ENCODE peak calls at places on chromosomes 1 and 21, in six cellular contexts. One of them, this sample, is unnamed.

GRCh38 chr1:152537496-152537895 is 23.2 kb downstream of the CRCT1 start:
- DNase-seq in neural crest cell: no peak
- DNase-seq in brain microvascular endothelial cell: no peak
- DNase-seq in amniotic stem cell: no peak
- DNase-seq in pancreas: no peak
- DNase-seq in CD8-positive, alpha-beta memory T cell: no peak
- DNase-seq in this sample: no peak

GRCh38 chr1:245673920-245674414 is 519.2 kb downstream of the KIF26B start:
- DNase-seq in neural crest cell: no peak
- DNase-seq in brain microvascular endothelial cell: no peak
- DNase-seq in amniotic stem cell: no peak
- DNase-seq in pancreas: no peak
- DNase-seq in CD8-positive, alpha-beta memory T cell: no peak
- DNase-seq in this sample: no peak

GRCh38 chr1:112265946-112266345 is 130.1 kb upstream of the CTTNBP2NL start:
- DNase-seq in neural crest cell: no peak
- DNase-seq in brain microvascular endothelial cell: no peak
- DNase-seq in amniotic stem cell: no peak
- DNase-seq in pancreas: no peak
- DNase-seq in CD8-positive, alpha-beta memory T cell: no peak
- DNase-seq in this sample: no peak

GRCh38 chr1:17163789-17164666 is 40.9 kb upstream of the PADI1 start:
- DNase-seq in neural crest cell: no peak
- DNase-seq in brain microvascular endothelial cell: no peak
- DNase-seq in amniotic stem cell: no peak
- DNase-seq in pancreas: no peak
- DNase-seq in CD8-positive, alpha-beta memory T cell: no peak
- DNase-seq in this sample: no peak

GRCh38 chr1:205082431-205082830 is 1.8 kb downstream of the TMEM81 start:
- DNase-seq in neural crest cell: no peak
- DNase-seq in brain microvascular endothelial cell: no peak
- DNase-seq in amniotic stem cell: no peak
- DNase-seq in pancreas: no peak
- DNase-seq in CD8-positive, alpha-beta memory T cell: no peak
- DNase-seq in this sample: no peak

GRCh38 chr1:173551699-173552098 is 51.2 kb downstream of the SLC9C2 start:
- DNase-seq in neural crest cell: no peak
- DNase-seq in brain microvascular endothelial cell: no peak
- DNase-seq in amniotic stem cell: no peak
- DNase-seq in pancreas: no peak
- DNase-seq in CD8-positive, alpha-beta memory T cell: no peak
- DNase-seq in this sample: no peak

GRCh38 chr1:9075023-9075422 is 5.6 kb upstream of the SLC2A5 start:
- DNase-seq in neural crest cell: no peak
- DNase-seq in brain microvascular endothelial cell: no peak
- DNase-seq in amniotic stem cell: no peak
- DNase-seq in pancreas: no peak
- DNase-seq in CD8-positive, alpha-beta memory T cell: no peak
- DNase-seq in this sample: no peak

GRCh38 chr1:32480761-32481160 is 15.9 kb downstream of the ZBTB8B start:
- DNase-seq in neural crest cell: no peak
- DNase-seq in brain microvascular endothelial cell: no peak
- DNase-seq in amniotic stem cell: no peak
- DNase-seq in pancreas: no peak
- DNase-seq in CD8-positive, alpha-beta memory T cell: no peak
- DNase-seq in this sample: no peak

GRCh38 chr21:40768056-40768455 is 78.9 kb downstream of the DSCAM start:
- DNase-seq in neural crest cell: no peak
- DNase-seq in brain microvascular endothelial cell: no peak
- DNase-seq in amniotic stem cell: no peak
- DNase-seq in pancreas: no peak
- DNase-seq in CD8-positive, alpha-beta memory T cell: no peak
- DNase-seq in this sample: no peak

GRCh38 chr1:44926311-44926781 is 60.0 kb downstream of the EIF2B3 start:
- DNase-seq in neural crest cell: no peak
- DNase-seq in brain microvascular endothelial cell: no peak
- DNase-seq in amniotic stem cell: no peak
- DNase-seq in pancreas: no peak
- DNase-seq in CD8-positive, alpha-beta memory T cell: no peak
- DNase-seq in this sample: no peak

GRCh38 chr1:40786995-40787705 is 3.6 kb downstream of the KCNQ4 start:
- DNase-seq in neural crest cell: no peak
- DNase-seq in brain microvascular endothelial cell: no peak
- DNase-seq in amniotic stem cell: no peak
- DNase-seq in pancreas: no peak
- DNase-seq in CD8-positive, alpha-beta memory T cell: no peak
- DNase-seq in this sample: no peak

GRCh38 chr1:45884700-45885099 is 81.3 kb downstream of the MAST2 start:
- DNase-seq in neural crest cell: no peak
- DNase-seq in brain microvascular endothelial cell: no peak
- DNase-seq in amniotic stem cell: no peak
- DNase-seq in pancreas: no peak
- DNase-seq in CD8-positive, alpha-beta memory T cell: no peak
- DNase-seq in this sample: no peak

GRCh38 chr1:245986404-245987221 is 520.5 kb downstream of the SMYD3 start:
- DNase-seq in neural crest cell: no peak
- DNase-seq in brain microvascular endothelial cell: peak
- DNase-seq in amniotic stem cell: peak
- DNase-seq in pancreas: no peak
- DNase-seq in CD8-positive, alpha-beta memory T cell: no peak
- DNase-seq in this sample: peak

GRCh38 chr1:70891444-70891843 is 156.2 kb downstream of the PTGER3 start:
- DNase-seq in neural crest cell: no peak
- DNase-seq in brain microvascular endothelial cell: no peak
- DNase-seq in amniotic stem cell: no peak
- DNase-seq in pancreas: no peak
- DNase-seq in CD8-positive, alpha-beta memory T cell: no peak
- DNase-seq in this sample: no peak

GRCh38 chr1:209646558-209646957 is 5.7 kb downstream of the LAMB3 start:
- DNase-seq in neural crest cell: no peak
- DNase-seq in brain microvascular endothelial cell: no peak
- DNase-seq in amniotic stem cell: no peak
- DNase-seq in pancreas: no peak
- DNase-seq in CD8-positive, alpha-beta memory T cell: no peak
- DNase-seq in this sample: no peak

GRCh38 chr1:115437146-115437639 is 99.1 kb upstream of the NGF start:
- DNase-seq in neural crest cell: no peak
- DNase-seq in brain microvascular endothelial cell: no peak
- DNase-seq in amniotic stem cell: no peak
- DNase-seq in pancreas: no peak
- DNase-seq in CD8-positive, alpha-beta memory T cell: no peak
- DNase-seq in this sample: no peak

GRCh38 chr21:34204481-34205439 is 131.4 kb downstream of the MRPS6 start:
- DNase-seq in neural crest cell: no peak
- DNase-seq in brain microvascular endothelial cell: no peak
- DNase-seq in amniotic stem cell: no peak
- DNase-seq in pancreas: no peak
- DNase-seq in CD8-positive, alpha-beta memory T cell: no peak
- DNase-seq in this sample: no peak

GRCh38 chr1:185813401-185813979 is 79.3 kb downstream of the HMCN1 start:
- DNase-seq in neural crest cell: no peak
- DNase-seq in brain microvascular endothelial cell: peak
- DNase-seq in amniotic stem cell: peak
- DNase-seq in pancreas: no peak
- DNase-seq in CD8-positive, alpha-beta memory T cell: no peak
- DNase-seq in this sample: no peak

GRCh38 chr1:117339866-117340357 is 27.3 kb upstream of the MAN1A2 start:
- DNase-seq in neural crest cell: no peak
- DNase-seq in brain microvascular endothelial cell: peak
- DNase-seq in amniotic stem cell: no peak
- DNase-seq in pancreas: no peak
- DNase-seq in CD8-positive, alpha-beta memory T cell: no peak
- DNase-seq in this sample: no peak

GRCh38 chr1:119220980-119221379 is 80.5 kb upstream of the WARS2 start:
- DNase-seq in neural crest cell: no peak
- DNase-seq in brain microvascular endothelial cell: peak
- DNase-seq in amniotic stem cell: no peak
- DNase-seq in pancreas: no peak
- DNase-seq in CD8-positive, alpha-beta memory T cell: no peak
- DNase-seq in this sample: no peak

GRCh38 chr1:119893238-119893791 is 3.0 kb downstream of the ADAM30 start:
- DNase-seq in neural crest cell: no peak
- DNase-seq in brain microvascular endothelial cell: no peak
- DNase-seq in amniotic stem cell: no peak
- DNase-seq in pancreas: no peak
- DNase-seq in CD8-positive, alpha-beta memory T cell: no peak
- DNase-seq in this sample: no peak

GRCh38 chr1:70915258-70915657 is 132.4 kb downstream of the PTGER3 start:
- DNase-seq in neural crest cell: no peak
- DNase-seq in brain microvascular endothelial cell: no peak
- DNase-seq in amniotic stem cell: no peak
- DNase-seq in pancreas: no peak
- DNase-seq in CD8-positive, alpha-beta memory T cell: no peak
- DNase-seq in this sample: no peak

GRCh38 chr1:36835017-36835695 is 199.2 kb downstream of the GRIK3 start:
- DNase-seq in neural crest cell: no peak
- DNase-seq in brain microvascular endothelial cell: no peak
- DNase-seq in amniotic stem cell: no peak
- DNase-seq in pancreas: no peak
- DNase-seq in CD8-positive, alpha-beta memory T cell: no peak
- DNase-seq in this sample: no peak

GRCh38 chr21:42797522-42797921 is 81.8 kb downstream of the WDR4 start:
- DNase-seq in neural crest cell: no peak
- DNase-seq in brain microvascular endothelial cell: no peak
- DNase-seq in amniotic stem cell: no peak
- DNase-seq in pancreas: no peak
- DNase-seq in CD8-positive, alpha-beta memory T cell: no peak
- DNase-seq in this sample: no peak

GRCh38 chr1:231463541-231463940 is 41.5 kb upstream of the EGLN1 start:
- DNase-seq in neural crest cell: no peak
- DNase-seq in brain microvascular endothelial cell: no peak
- DNase-seq in amniotic stem cell: no peak
- DNase-seq in pancreas: peak
- DNase-seq in CD8-positive, alpha-beta memory T cell: no peak
- DNase-seq in this sample: no peak

GRCh38 chr1:170562644-170563338 is 30.8 kb downstream of the GORAB start:
- DNase-seq in neural crest cell: no peak
- DNase-seq in brain microvascular endothelial cell: peak
- DNase-seq in amniotic stem cell: peak
- DNase-seq in pancreas: no peak
- DNase-seq in CD8-positive, alpha-beta memory T cell: no peak
- DNase-seq in this sample: no peak

This sample was measured in 8988T.